ENCODE peak calls at places on chromosomes 11 and 22, in four cellular contexts. One of them, this sample, is unnamed.

GRCh38 chr22:23070418-23071162 is at the start of gene GNAZ:
- DNase-seq in GM23338: peak
- DNase-seq in astrocyte: no peak
- DNase-seq in A673: peak
- DNase-seq in this sample: no peak

GRCh38 chr11:71451596-71452353 is 1.2 kb upstream of the NADSYN1 start:
- DNase-seq in GM23338: peak
- DNase-seq in astrocyte: no peak
- DNase-seq in A673: peak
- DNase-seq in this sample: no peak

GRCh38 chr11:59197990-59198389 is 14.7 kb downstream of the MPEG1 start:
- DNase-seq in GM23338: no peak
- DNase-seq in astrocyte: no peak
- DNase-seq in A673: peak
- DNase-seq in this sample: no peak

GRCh38 chr11:22787565-22788162 is 41.9 kb downstream of the SVIP start:
- DNase-seq in GM23338: peak
- DNase-seq in astrocyte: peak
- DNase-seq in A673: peak
- DNase-seq in this sample: peak

GRCh38 chr11:2446590-2447252 is 1.9 kb downstream of the KCNQ1 start:
- DNase-seq in GM23338: no peak
- DNase-seq in astrocyte: no peak
- DNase-seq in A673: no peak
- DNase-seq in this sample: no peak

GRCh38 chr11:116534270-116534975 is 238.4 kb downstream of the BUD13 start:
- DNase-seq in GM23338: no peak
- DNase-seq in astrocyte: no peak
- DNase-seq in A673: no peak
- DNase-seq in this sample: no peak

GRCh38 chr11:8168485-8169257 is at the start of gene RIC3:
- DNase-seq in GM23338: peak
- DNase-seq in astrocyte: no peak
- DNase-seq in A673: no peak
- DNase-seq in this sample: no peak

GRCh38 chr22:22015631-22016030 is 33.0 kb upstream of the TOP3B start:
- DNase-seq in GM23338: no peak
- DNase-seq in astrocyte: no peak
- DNase-seq in A673: no peak
- DNase-seq in this sample: no peak

GRCh38 chr11:2521681-2522630 is 77.1 kb downstream of the KCNQ1 start:
- DNase-seq in GM23338: no peak
- DNase-seq in astrocyte: no peak
- DNase-seq in A673: no peak
- DNase-seq in this sample: no peak

GRCh38 chr22:45248832-45249561 is 8.3 kb upstream of the KIAA0930 start:
- DNase-seq in GM23338: no peak
- DNase-seq in astrocyte: no peak
- DNase-seq in A673: no peak
- DNase-seq in this sample: no peak

GRCh38 chr22:45240810-45241631 is at the start of gene KIAA0930:
- DNase-seq in GM23338: peak
- DNase-seq in astrocyte: no peak
- DNase-seq in A673: peak
- DNase-seq in this sample: peak

GRCh38 chr22:45242778-45243191 is 2.1 kb upstream of the KIAA0930 start:
- DNase-seq in GM23338: peak
- DNase-seq in astrocyte: no peak
- DNase-seq in A673: peak
- DNase-seq in this sample: no peak

GRCh38 chr22:45251828-45252227 is 11.1 kb upstream of the KIAA0930 start:
- DNase-seq in GM23338: no peak
- DNase-seq in astrocyte: no peak
- DNase-seq in A673: no peak
- DNase-seq in this sample: no peak

GRCh38 chr22:45246060-45246985 is 5.6 kb upstream of the KIAA0930 start:
- DNase-seq in GM23338: no peak
- DNase-seq in astrocyte: peak
- DNase-seq in A673: no peak
- DNase-seq in this sample: peak
- H3K27ac ChIP-seq in GM23338: peak
- H3K27ac ChIP-seq in astrocyte: peak
- H3K27ac ChIP-seq in A673: no peak
- H3K27ac ChIP-seq in this sample: peak

GRCh38 chr11:65911682-65912568 is 6.9 kb downstream of the C11orf68 start:
- DNase-seq in GM23338: peak
- DNase-seq in astrocyte: peak
- DNase-seq in A673: peak
- DNase-seq in this sample: no peak
- H3K27ac ChIP-seq in GM23338: no peak
- H3K27ac ChIP-seq in astrocyte: peak
- H3K27ac ChIP-seq in A673: peak
- H3K27ac ChIP-seq in this sample: peak

GRCh38 chr11:103949781-103950180 is 86.7 kb upstream of the DDI1 start:
- DNase-seq in GM23338: no peak
- DNase-seq in astrocyte: no peak
- DNase-seq in A673: no peak
- DNase-seq in this sample: no peak
- H3K27ac ChIP-seq in GM23338: no peak
- H3K27ac ChIP-seq in astrocyte: no peak
- H3K27ac ChIP-seq in A673: no peak
- H3K27ac ChIP-seq in this sample: no peak

DNA sequence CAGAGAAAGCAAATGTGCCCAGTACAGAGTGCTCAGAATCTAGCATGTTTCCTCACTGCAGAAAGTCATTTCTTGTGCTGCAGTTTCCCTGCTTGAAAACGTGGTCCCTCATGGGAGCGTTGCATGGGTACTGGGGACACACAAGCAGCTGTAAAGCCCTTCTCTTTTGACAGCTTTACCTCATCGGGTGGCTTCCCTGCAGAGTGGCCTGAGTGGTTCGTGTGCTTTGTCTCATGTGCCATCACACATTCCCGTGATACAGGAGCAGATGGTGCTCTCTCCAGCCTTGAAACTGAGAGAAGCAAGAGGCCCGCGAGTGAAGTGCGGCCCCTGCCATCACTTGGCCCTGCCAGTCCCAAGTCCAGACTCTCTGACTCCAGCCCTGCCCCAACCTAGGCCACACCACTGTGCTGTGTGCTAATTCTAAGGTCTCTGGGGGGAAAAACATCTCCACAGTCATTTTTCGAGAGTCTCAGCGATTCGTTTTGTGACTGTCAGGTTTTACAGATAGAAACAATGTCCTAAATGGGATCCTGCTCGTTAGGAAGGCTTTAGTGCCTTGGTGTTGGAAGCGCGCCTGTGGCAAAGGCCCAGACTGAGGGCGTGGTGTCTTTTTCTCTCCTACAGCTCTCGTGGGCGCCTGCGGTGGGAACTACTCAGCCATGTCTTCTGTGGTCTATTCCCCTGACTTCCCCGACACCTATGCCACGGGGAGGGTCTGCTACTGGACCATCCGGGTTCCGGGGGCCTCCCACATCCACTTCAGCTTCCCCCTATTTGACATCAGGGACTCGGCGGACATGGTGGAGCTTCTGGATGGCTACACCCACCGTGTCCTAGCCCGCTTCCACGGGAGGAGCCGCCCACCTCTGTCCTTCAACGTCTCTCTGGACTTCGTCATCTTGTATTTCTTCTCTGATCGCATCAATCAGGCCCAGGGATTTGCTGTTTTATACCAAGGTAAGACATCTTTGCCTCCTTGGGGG is 64.2 kb downstream of the KREMEN1 start:
- DNase-seq in GM23338: no peak
- DNase-seq in astrocyte: no peak
- DNase-seq in A673: no peak
- DNase-seq in this sample: no peak
- H3K27ac ChIP-seq in GM23338: no peak
- H3K27ac ChIP-seq in astrocyte: no peak
- H3K27ac ChIP-seq in A673: no peak
- H3K27ac ChIP-seq in this sample: no peak

GRCh38 chr22:46723882-46724281 is 14.2 kb downstream of the CERK start:
- DNase-seq in GM23338: no peak
- DNase-seq in astrocyte: no peak
- DNase-seq in A673: no peak
- DNase-seq in this sample: no peak
- H3K27ac ChIP-seq in GM23338: no peak
- H3K27ac ChIP-seq in astrocyte: no peak
- H3K27ac ChIP-seq in A673: no peak
- H3K27ac ChIP-seq in this sample: no peak

GRCh38 chr11:127105578-127105977 is 105.0 kb upstream of the KIRREL3 start:
- DNase-seq in GM23338: no peak
- DNase-seq in astrocyte: no peak
- DNase-seq in A673: no peak
- DNase-seq in this sample: no peak
- H3K27ac ChIP-seq in GM23338: no peak
- H3K27ac ChIP-seq in astrocyte: no peak
- H3K27ac ChIP-seq in A673: no peak
- H3K27ac ChIP-seq in this sample: no peak

DNA sequence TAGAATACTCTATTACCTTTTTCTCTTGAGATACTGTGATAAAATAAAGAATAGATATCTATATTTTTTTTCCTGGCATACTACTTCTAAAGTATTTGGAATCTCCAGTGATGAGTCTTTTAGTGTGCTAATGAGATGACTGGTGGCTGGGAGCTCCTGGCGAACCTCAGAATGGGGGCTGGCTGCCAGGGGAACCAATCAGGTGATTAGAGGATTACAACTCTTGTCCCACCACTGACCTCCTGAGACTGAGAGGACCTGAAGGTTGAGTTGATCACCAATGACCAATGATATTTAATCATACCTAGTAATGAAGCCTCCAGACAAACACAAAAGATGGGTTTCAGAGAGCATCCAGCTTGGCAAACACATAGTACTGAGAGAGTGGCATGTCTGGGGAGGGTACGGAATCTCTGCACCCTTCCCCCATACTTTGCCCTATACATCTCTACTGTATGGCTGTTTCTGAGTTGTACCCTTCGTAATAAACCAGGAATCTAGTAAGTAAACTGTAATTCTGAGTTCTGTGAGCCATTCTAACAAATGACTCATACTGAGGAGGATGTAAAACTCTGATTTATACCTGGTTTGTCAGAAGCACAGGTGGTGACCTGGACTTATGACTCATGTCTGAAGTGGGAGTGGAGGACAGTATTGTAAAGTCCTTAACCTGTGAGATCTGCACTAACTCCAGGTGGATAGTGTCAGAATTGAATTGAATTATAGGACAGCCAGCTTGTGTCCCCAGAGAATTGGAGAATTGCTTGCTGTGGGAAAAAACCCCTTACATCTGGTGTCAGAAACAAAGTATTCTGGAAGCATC is 325.3 kb upstream of the LRRC4C start:
- DNase-seq in GM23338: no peak
- DNase-seq in astrocyte: peak
- DNase-seq in A673: no peak
- DNase-seq in this sample: no peak
- H3K27ac ChIP-seq in GM23338: no peak
- H3K27ac ChIP-seq in astrocyte: no peak
- H3K27ac ChIP-seq in A673: no peak
- H3K27ac ChIP-seq in this sample: no peak

DNA sequence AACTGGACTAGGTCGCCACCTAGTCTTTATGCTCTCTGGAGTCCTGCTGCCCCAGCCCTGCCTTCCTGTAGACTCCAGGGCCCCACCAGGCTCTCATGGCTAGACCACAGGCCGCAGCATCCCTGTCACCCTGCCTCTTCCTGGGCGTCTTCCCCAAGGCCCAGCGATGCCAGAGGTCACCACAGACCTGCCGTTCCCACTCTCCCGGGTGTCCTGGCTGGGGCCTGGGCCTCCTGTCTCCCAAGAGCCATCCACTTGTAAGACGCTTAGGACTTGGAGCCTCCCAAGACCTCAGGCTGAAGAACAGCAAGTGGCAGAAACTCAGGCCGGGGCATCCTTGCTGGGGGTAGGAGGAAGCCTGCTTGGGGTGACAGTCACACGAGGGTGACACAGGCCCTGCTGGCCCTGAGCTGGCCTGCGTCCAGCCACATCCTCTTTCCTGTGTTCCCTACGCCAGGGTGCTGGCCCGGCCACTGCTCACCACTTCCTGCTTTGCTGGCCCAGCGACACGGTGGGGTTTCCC is 2.0 kb upstream of the TCIRG1 start:
- DNase-seq in GM23338: no peak
- DNase-seq in astrocyte: no peak
- DNase-seq in A673: no peak
- DNase-seq in this sample: no peak
- H3K27ac ChIP-seq in GM23338: peak
- H3K27ac ChIP-seq in astrocyte: no peak
- H3K27ac ChIP-seq in A673: no peak
- H3K27ac ChIP-seq in this sample: no peak

GRCh38 chr11:67614730-67615454 is 8.2 kb downstream of the NDUFV1 start:
- DNase-seq in GM23338: no peak
- DNase-seq in astrocyte: no peak
- DNase-seq in A673: no peak
- DNase-seq in this sample: no peak
- H3K27ac ChIP-seq in GM23338: no peak
- H3K27ac ChIP-seq in astrocyte: no peak
- H3K27ac ChIP-seq in A673: no peak
- H3K27ac ChIP-seq in this sample: no peak

GRCh38 chr11:62854013-62854824 is 14.8 kb upstream of the WDR74 start:
- DNase-seq in GM23338: no peak
- DNase-seq in astrocyte: no peak
- DNase-seq in A673: no peak
- DNase-seq in this sample: no peak

GRCh38 chr11:62852523-62853188 is 13.3 kb upstream of the WDR74 start:
- DNase-seq in GM23338: no peak
- DNase-seq in astrocyte: no peak
- DNase-seq in A673: no peak
- DNase-seq in this sample: no peak

GRCh38 chr11:62853279-62853965 is 14.0 kb upstream of the WDR74 start:
- DNase-seq in GM23338: no peak
- DNase-seq in astrocyte: no peak
- DNase-seq in A673: no peak
- DNase-seq in this sample: no peak

GRCh38 chr11:62850911-62851806 is 11.8 kb upstream of the WDR74 start:
- DNase-seq in GM23338: peak
- DNase-seq in astrocyte: no peak
- DNase-seq in A673: peak
- DNase-seq in this sample: no peak

DNA sequence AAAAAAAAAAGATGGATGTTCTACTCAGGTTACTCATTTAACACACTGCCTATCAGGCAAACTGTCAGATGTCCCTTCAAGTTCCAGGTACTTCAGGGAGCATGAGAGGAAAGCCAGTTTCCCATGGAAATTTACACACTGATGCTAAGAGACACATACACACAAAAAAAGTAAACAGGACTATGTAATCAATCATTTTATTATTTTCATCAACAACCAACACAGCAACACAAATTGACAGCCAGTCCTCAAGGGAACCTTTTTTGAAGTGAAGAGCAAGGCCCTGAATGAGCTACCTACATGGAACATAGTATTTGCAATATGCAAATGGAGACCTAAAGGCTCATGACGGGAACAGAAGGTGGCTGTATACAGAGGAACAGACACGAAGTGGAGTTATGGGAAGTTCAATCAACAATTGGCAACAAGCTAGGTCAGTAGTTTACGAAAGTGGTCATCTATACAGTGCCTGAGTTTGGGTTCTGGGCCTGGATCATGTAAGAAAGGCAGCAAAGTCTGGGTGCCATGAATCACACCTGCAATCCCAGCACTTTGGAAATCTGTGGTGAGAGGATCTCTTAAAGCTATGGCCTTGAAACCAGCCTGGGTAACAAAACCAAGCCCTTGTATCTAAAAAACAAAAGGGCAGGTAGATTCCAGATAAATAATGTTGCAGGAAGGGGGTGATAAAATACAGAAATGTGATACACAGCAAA is 12.6 kb upstream of the WDR74 start:
- DNase-seq in GM23338: peak
- DNase-seq in astrocyte: no peak
- DNase-seq in A673: no peak
- DNase-seq in this sample: no peak
- H3K27ac ChIP-seq in GM23338: peak
- H3K27ac ChIP-seq in astrocyte: no peak
- H3K27ac ChIP-seq in A673: peak
- H3K27ac ChIP-seq in this sample: no peak